ENCODE peak calls at places on chromosomes 5 and 9, in five cellular contexts. N is A549, S is GM12878, U is transverse colon, G is SK-N-SH. J is an unnamed sample.
A peak's percentile ranks its signal among the peaks of the same experiment; 100 is the strongest.

GRCh38 chr9:73132034-73132776 is 19.5 kb upstream of the ANXA1 start:
- DNase-seq in G (peak; percentile 4), U (peak; percentile 65), S (peak; percentile 55), N (no peak), J (peak; percentile 61)

GRCh38 chr5:13591621-13592020 is 352.9 kb downstream of the DNAH5 start:
- DNase-seq in N (peak; percentile 6), S (no peak), G (no peak), U (no peak), J (no peak)

GRCh38 chr9:13491493-13492424 is 212.3 kb upstream of the MPDZ start:
- DNase-seq in N (no peak), G (no peak), S (no peak), U (no peak), J (no peak)

GRCh38 chr9:18756712-18757125 is 276.3 kb downstream of the SAXO1 start:
- DNase-seq in S (peak; percentile 7), G (no peak), N (no peak), U (no peak), J (no peak)

GRCh38 chr9:109986423-109987055 is 206.5 kb downstream of the PALM2AKAP2 start:
- DNase-seq in N (no peak), U (no peak), G (no peak), S (no peak), J (no peak)

GRCh38 chr9:97564291-97565175 is 63.1 kb downstream of the TMOD1 start:
- DNase-seq in U (peak; percentile 21), S (no peak), G (peak; percentile 83), N (peak; percentile 21), J (peak; percentile 39)

GRCh38 chr9:93009337-93010015 is 49.0 kb upstream of the SUSD3 start:
- DNase-seq in U (no peak), S (no peak), N (no peak), G (peak; percentile 7), J (no peak)

GRCh38 chr9:12604154-12604825 is 88.9 kb upstream of the TYRP1 start:
- DNase-seq in U (no peak), G (no peak), N (no peak), S (no peak), J (no peak)

GRCh38 chr9:85941966-85942912 is 1.3 kb downstream of the NAA35 start:
- DNase-seq in G (no peak), U (peak; percentile 28), S (no peak), N (no peak), J (no peak)

GRCh38 chr5:68950111-68950510 is 143.7 kb upstream of the SLC30A5 start:
- DNase-seq in U (no peak), G (peak; percentile 69), S (no peak), N (no peak), J (no peak)

GRCh38 chr5:175047048-175047447 is 322.7 kb downstream of the MSX2 start:
- DNase-seq in G (no peak), N (no peak), S (no peak), U (no peak), J (no peak)

GRCh38 chr9:122866079-122866478 is 37.7 kb upstream of the PDCL start:
- DNase-seq in U (no peak), S (no peak), G (no peak), N (no peak), J (no peak)

GRCh38 chr5:57499262-57500050 is 16.8 kb upstream of the ACTBL2 start:
- DNase-seq in G (peak; percentile 36), S (peak; percentile 44), U (no peak), N (peak; percentile 47), J (no peak)

GRCh38 chr5:139774980-139775654 is 20.5 kb upstream of the PSD2 start:
- DNase-seq in S (no peak), G (peak; percentile 94), U (peak; percentile 78), N (peak; percentile 83), J (peak; percentile 77)

GRCh38 chr9:129209580-129209979 is 31.5 kb upstream of the IER5L start:
- DNase-seq in U (no peak), S (no peak), N (no peak), G (no peak), J (no peak)

GRCh38 chr5:132013006-132013689 is 1.7 kb upstream of the ACSL6 start:
- DNase-seq in S (no peak), G (no peak), N (no peak), U (peak; percentile 2), J (peak; percentile 18)

GRCh38 chr9:123048748-123049147 is 15.3 kb downstream of the GPR21 start:
- DNase-seq in G (no peak), U (no peak), N (no peak), S (no peak), J (no peak)

GRCh38 chr5:36875051-36875788 is 1.3 kb upstream of the NIPBL start:
- DNase-seq in G (peak; percentile 30), U (peak; percentile 58), N (no peak), S (no peak), J (peak; percentile 36)

GRCh38 chr5:164057121-164057520 is 551.7 kb downstream of the MAT2B start:
- DNase-seq in G (no peak), N (no peak), S (no peak), U (no peak), J (no peak)

GRCh38 chr5:72837524-72838096 is 21.1 kb downstream of the TNPO1 start:
- DNase-seq in N (no peak), S (no peak), U (no peak), G (no peak), J (no peak)

GRCh38 chr9:113373676-113374392 is 3.0 kb downstream of the HDHD3 start:
- DNase-seq in U (no peak), N (no peak), S (no peak), G (no peak), J (no peak)

GRCh38 chr9:1005043-1005667 is 28.7 kb downstream of the DMRT3 start:
- DNase-seq in U (no peak), S (peak; percentile 53), G (peak; percentile 24), N (peak; percentile 25), J (no peak)

GRCh38 chr5:159702301-159702700 is 214.0 kb upstream of the ADRA1B start:
- DNase-seq in U (no peak), G (no peak), S (no peak), N (no peak), J (no peak)

GRCh38 chr5:127290019-127290945 is at the start of gene MEGF10:
- DNase-seq in G (peak; percentile 83), U (peak; percentile 42), N (peak; percentile 48), S (no peak), J (no peak)

DNA sequence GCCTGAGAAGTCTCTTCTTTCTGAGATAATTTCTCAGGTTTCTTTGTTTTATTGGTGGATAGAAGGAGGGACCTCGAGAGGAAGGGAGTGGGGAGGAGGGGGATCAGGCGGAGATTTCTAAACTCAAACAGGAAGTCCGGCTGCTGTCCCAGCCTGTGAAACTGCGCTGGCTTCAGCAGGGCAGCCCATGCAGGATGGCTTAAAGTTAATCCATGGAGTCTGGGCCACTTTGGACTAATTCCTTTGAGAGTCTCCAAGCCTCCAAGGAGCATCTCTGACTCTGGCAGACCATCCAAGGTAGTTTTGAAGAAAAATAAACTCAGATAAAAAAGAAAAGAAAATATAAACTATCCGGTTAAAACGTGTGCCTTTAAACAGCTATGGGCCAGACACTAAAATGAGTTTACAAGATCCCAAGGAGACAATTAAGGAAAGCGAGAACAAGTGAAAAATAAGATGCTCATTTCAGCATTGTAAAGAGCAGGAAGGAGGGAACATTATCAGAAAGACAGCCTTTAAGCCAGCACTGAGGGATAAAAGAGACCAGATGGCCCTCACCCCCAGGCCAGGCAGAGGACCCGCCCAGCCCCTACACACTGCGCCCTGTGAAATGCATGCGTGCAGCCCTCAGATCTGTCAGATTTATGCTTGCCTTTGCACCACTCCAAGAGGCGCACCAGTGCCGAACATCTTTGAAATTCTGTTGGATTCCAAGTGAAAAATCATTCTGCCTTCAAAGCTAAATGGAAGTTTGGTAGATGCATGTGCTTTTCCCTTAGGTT is 378.2 kb downstream of the MLLT3 start:
- DNase-seq in S (no peak), U (no peak), G (peak; percentile 78), N (no peak), J (no peak)
- H3K27ac ChIP-seq in S (no peak overlapping the region), U (no peak overlapping the region), G (no peak overlapping the region), N (no peak overlapping the region), J (no peak overlapping the region)

GRCh38 chr5:151093476-151093889 is 12.6 kb upstream of the TNIP1 start:
- DNase-seq in S (no peak), G (no peak), U (no peak), N (no peak), J (no peak)
- TF ChIP-seq EP300 in S (no peak), G (no peak), U (peak; percentile 2), N (peak; percentile 18), J (no peak)

DNA sequence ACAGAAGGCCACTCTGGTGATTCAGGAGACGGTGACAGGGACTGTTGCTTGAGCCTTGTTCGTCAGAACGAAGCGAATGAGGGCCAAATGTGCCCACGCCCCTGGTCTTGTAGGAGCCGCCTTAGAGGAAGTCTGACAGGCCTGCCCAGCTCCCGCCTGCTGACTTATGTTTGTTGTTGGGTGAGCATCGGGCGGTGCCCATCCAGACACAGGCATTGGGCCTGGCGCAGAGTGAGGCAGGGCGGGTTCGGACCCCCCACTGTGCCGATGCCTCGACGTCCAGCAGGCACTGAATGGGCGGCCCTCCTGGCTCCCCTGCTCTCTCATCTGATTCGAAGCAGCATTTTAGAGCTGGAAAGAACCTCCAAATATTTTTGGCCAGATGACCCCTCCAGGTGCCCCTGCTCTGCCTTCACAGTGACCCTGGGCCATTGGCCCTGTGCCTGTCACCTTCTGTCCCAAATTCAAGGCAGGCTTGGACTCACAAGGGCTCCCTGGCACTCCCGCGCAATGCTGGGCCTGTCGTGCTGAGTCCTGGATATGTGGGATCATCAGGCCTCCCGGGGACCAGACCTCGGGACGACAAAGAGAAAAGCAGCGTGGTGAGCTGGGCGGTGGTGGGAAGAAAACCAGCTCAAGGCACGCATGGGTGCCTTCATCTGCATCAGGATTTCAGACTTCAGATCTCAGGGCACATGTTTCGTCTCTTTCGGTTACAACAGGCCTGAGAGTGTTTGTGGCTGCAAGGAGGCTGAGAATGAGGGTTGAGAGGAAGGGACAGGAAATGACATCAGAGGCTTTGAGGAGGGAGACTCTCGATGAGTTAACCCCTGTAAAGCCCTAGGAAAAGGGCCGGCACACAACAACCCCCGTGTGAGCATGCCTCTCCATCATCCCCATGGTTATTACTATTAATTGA is 37.1 kb upstream of the OLFM1 start:
- DNase-seq in N (no peak), U (no peak), S (peak; percentile 13), G (no peak), J (peak; percentile 20)
- H3K27ac ChIP-seq in N (no peak overlapping the region), U (no peak overlapping the region), S (no peak overlapping the region), G (no peak overlapping the region), J (no peak overlapping the region)

GRCh38 chr5:142904421-142904820 is 134.2 kb downstream of the ARHGAP26 start:
- DNase-seq in G (no peak), S (no peak), N (no peak), U (no peak), J (no peak)
- TF ChIP-seq EP300 in G (no peak), S (no peak), N (no peak), U (no peak), J (no peak)

DNA sequence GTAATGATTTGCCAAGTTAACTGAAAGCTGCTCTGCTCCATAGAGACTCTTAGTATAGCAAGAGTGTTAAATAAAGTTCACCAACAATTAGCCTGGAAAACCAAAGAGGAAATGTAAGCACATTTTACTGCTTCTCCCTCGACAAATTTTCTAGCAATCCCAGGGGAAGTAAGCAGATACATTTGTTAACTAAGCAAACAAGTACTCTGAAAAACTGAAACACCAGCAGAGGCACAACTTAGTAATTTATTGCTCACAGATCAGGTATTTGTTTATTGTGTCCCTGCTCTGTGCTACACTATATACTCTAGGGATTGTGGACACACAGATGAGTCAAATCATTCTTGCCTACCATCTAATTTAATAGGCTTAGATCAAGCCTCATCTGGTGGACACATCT is 162.1 kb downstream of the GLIS3 start:
- DNase-seq in N (peak; percentile 57), U (no peak), S (no peak), G (no peak), J (no peak)
- H3K27ac ChIP-seq in N (peak overlapping the region; percentile 91), U (no peak overlapping the region), S (no peak overlapping the region), G (peak overlapping the region; percentile 85), J (no peak overlapping the region)

GRCh38 chr5:67297802-67298532 is 101.4 kb upstream of the CD180 start:
- DNase-seq in G (no peak), N (no peak), S (no peak), U (no peak), J (no peak)
- TF ChIP-seq EP300 in G (no peak), N (no peak), S (no peak), U (no peak), J (no peak)